ENCODE peak calls at places on chromosomes 2 and 18, in ten cellular contexts. K, B, W, M, U, P, Q, G, D and A are unnamed samples.
A peak's percentile ranks its signal among the peaks of the same experiment; 100 is the strongest.

GRCh38 chr2:190456833-190457232 is 48.7 kb downstream of the MFSD6 start:
- DNase-seq in K (no peak), B (no peak), W (no peak), M (no peak), U (no peak), P (no peak), Q (no peak), G (no peak), D (no peak), A (no peak)

GRCh38 chr18:28771849-28772248 is 594.9 kb upstream of the CDH2 start:
- DNase-seq in K (no peak), B (no peak), W (no peak), M (no peak), U (no peak), P (no peak), Q (no peak), G (no peak), D (no peak), A (no peak)

GRCh38 chr2:209687261-209687660 is 84.4 kb upstream of the UNC80 start:
- DNase-seq in K (no peak), B (no peak), W (no peak), M (no peak), U (no peak), P (no peak), Q (no peak), G (no peak), D (no peak), A (no peak)

GRCh38 chr18:46148810-46149209 is 44.6 kb downstream of the HAUS1 start:
- DNase-seq in K (peak; percentile 21), B (no peak), W (no peak), M (peak; percentile 41), U (peak; percentile 15), P (peak; percentile 18), Q (peak; percentile 39), G (no peak), D (peak; percentile 61), A (peak; percentile 73)

GRCh38 chr18:53319628-53320027 is 904.8 kb downstream of the MBD2 start:
- DNase-seq in K (no peak), B (no peak), W (no peak), M (no peak), U (no peak), P (no peak), Q (no peak), G (no peak), D (no peak), A (no peak)

GRCh38 chr2:85549826-85550225 is 10.9 kb downstream of the MAT2A start:
- DNase-seq in K (no peak), B (no peak), W (no peak), M (no peak), U (no peak), P (no peak), Q (no peak), G (no peak), D (peak; percentile 70), A (no peak)

GRCh38 chr2:175025946-175026345 is 20.8 kb upstream of the CHN1 start:
- DNase-seq in K (no peak), B (no peak), W (no peak), M (no peak), U (no peak), P (no peak), Q (no peak), G (no peak), D (no peak), A (no peak)

GRCh38 chr18:44497757-44498490 is 182.8 kb upstream of the SETBP1 start:
- DNase-seq in K (no peak), B (no peak), W (no peak), M (no peak), U (no peak), P (no peak), Q (no peak), G (no peak), D (no peak), A (no peak)

GRCh38 chr2:41936751-41937463 is 110.9 kb upstream of the PKDCC start:
- DNase-seq in K (no peak), B (no peak), W (no peak), M (no peak), U (no peak), P (no peak), Q (no peak), G (no peak), D (no peak), A (no peak)

GRCh38 chr18:47970664-47971523 is 40.4 kb upstream of the SMAD2 start:
- DNase-seq in K (no peak), B (no peak), W (no peak), M (no peak), U (no peak), P (peak; percentile 39), Q (no peak), G (peak; percentile 62), D (no peak), A (no peak)

GRCh38 chr2:28298406-28298805 is 94.3 kb upstream of the FOSL2 start:
- DNase-seq in K (no peak), B (no peak), W (no peak), M (no peak), U (no peak), P (no peak), Q (no peak), G (no peak), D (no peak), A (no peak)

GRCh38 chr2:224754129-224754528 is 38.0 kb upstream of the CCDC195 start:
- DNase-seq in K (no peak), B (no peak), W (no peak), M (no peak), U (no peak), P (no peak), Q (no peak), G (no peak), D (peak; percentile 57), A (no peak)

GRCh38 chr2:128306931-128307460 is 11.7 kb downstream of the HS6ST1 start:
- DNase-seq in K (peak; percentile 2), B (no peak), W (peak; percentile 69), M (no peak), U (no peak), P (no peak), Q (peak; percentile 12), G (peak; percentile 29), D (no peak), A (no peak)

GRCh38 chr18:74023220-74023619 is 124.4 kb downstream of the FBXO15 start:
- DNase-seq in K (no peak), B (no peak), W (no peak), M (no peak), U (no peak), P (no peak), Q (no peak), G (no peak), D (no peak), A (no peak)

GRCh38 chr2:216829533-216829932 is 30.3 kb downstream of the TNP1 start:
- DNase-seq in K (no peak), B (no peak), W (peak; percentile 93), M (no peak), U (no peak), P (no peak), Q (peak; percentile 74), G (no peak), D (peak; percentile 43), A (no peak)

GRCh38 chr2:207600211-207600610 is 25.0 kb downstream of the METTL21A start:
- DNase-seq in K (no peak), B (no peak), W (no peak), M (no peak), U (no peak), P (no peak), Q (no peak), G (no peak), D (no peak), A (no peak)

GRCh38 chr18:58878640-58879039 is 14.0 kb downstream of the ZNF532 start:
- DNase-seq in K (no peak), B (no peak), W (no peak), M (no peak), U (no peak), P (no peak), Q (no peak), G (no peak), D (no peak), A (no peak)